ENCODE peak calls at places on chromosomes 4 and X, in four cellular contexts. G is fibroblast of the aortic adventitia, U is endodermal cell, M is choroid plexus epithelial cell. H is an unnamed sample.

GRCh38 chr4:26765515-26765914 is 95.1 kb upstream of the STIM2 start:
- DNase-seq in M (no peak), U (no peak), G (no peak), H (no peak)

GRCh38 chr4:28259951-28260350 is 1399.3 kb downstream of the STIM2 start:
- DNase-seq in U (no peak), M (no peak), G (no peak), H (no peak)

GRCh38 chrX:76428243-76429130 is 977 bp downstream of the MAGEE1 start:
- DNase-seq in M (no peak), U (peak), G (no peak), H (no peak)

GRCh38 chr4:167622481-167623240 is 388.4 kb upstream of the SPOCK3 start:
- DNase-seq in G (peak), U (peak), M (peak), H (peak)

GRCh38 chr4:13821522-13821921 is 194.0 kb upstream of the BOD1L1 start:
- DNase-seq in M (peak), U (peak), G (no peak), H (peak)

GRCh38 chr4:169416461-169416860 is 145.7 kb upstream of the SH3RF1 start:
- DNase-seq in U (no peak), G (no peak), M (no peak), H (no peak)

GRCh38 chrX:25206761-25207160 is 191.0 kb upstream of the ARX start:
- DNase-seq in M (no peak), U (no peak), G (peak), H (no peak)

GRCh38 chrX:44042731-44043130 is 69.5 kb upstream of the NDP start:
- DNase-seq in U (no peak), M (peak), G (peak), H (no peak)

GRCh38 chr4:81452452-81453011 is 19.2 kb downstream of the RASGEF1B start:
- DNase-seq in M (peak), G (no peak), U (no peak), H (no peak)

GRCh38 chrX:20680998-20681397 is 414.3 kb upstream of the RPS6KA3 start:
- DNase-seq in U (no peak), G (peak), M (peak), H (peak)

GRCh38 chrX:53280316-53280702 is 1.1 kb downstream of the IQSEC2 start:
- DNase-seq in U (peak), M (no peak), G (no peak), H (no peak)

GRCh38 chr4:151665442-151666127 is 95.2 kb downstream of the GATB start:
- DNase-seq in U (peak), G (no peak), M (no peak), H (no peak)

GRCh38 chr4:111323496-111323895 is 700.6 kb upstream of the PITX2 start:
- DNase-seq in G (peak), M (peak), U (no peak), H (peak)

GRCh38 chr4:141388483-141388882 is 167.8 kb downstream of the ZNF330 start:
- DNase-seq in M (peak), G (peak), U (no peak), H (peak)

GRCh38 chr4:88138561-88138960 is 19.9 kb downstream of the ABCG2 start:
- DNase-seq in M (peak), U (no peak), G (peak), H (peak)

GRCh38 chr4:127708985-127709384 is 21.2 kb upstream of the SLC25A31 start:
- DNase-seq in U (no peak), M (peak), G (peak), H (peak)

GRCh38 chr4:106039796-106040195 is 144.5 kb downstream of the NPNT start:
- DNase-seq in M (peak), U (no peak), G (no peak), H (peak)

GRCh38 chrX:6371353-6371752 is 142.7 kb upstream of the NLGN4X start:
- DNase-seq in G (no peak), M (no peak), U (no peak), H (no peak)

GRCh38 chrX:142052238-142052637 is 148.5 kb downstream of the MAGEC1 start:
- DNase-seq in G (no peak), M (no peak), U (no peak), H (no peak)
- TF ChIP-seq CTCF in G (no peak), M (no peak), U (no peak), H (no peak)

DNA sequence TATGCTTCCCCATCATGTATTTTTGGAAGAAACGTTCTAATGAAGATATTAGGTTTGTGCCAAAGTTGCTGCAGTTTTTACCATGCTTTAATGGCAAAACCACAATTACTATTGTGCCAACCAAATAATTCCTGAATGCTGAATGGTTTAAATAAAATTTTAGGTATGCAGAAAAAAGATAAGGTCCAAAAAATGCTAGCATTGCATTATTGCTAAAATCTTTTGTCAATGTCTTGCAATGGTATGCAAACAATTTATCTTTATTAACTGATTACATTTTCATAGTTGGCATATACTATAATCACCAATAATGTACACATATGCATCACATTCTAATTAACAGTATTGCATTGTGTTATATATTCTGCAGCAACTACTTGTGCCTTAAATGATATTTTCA is 1657.4 kb upstream of the IGFBP7 start:
- DNase-seq in M (no peak), U (no peak), G (no peak), H (no peak)
- H3K4me3 ChIP-seq in M (no peak), U (no peak), G (no peak), H (no peak)

GRCh38 chr4:23788027-23788426 is 101.8 kb downstream of the PPARGC1A start:
- DNase-seq in U (no peak), G (no peak), M (no peak), H (no peak)

GRCh38 chr4:23788460-23788859 is 101.4 kb downstream of the PPARGC1A start:
- DNase-seq in M (no peak), U (no peak), G (peak), H (no peak)

GRCh38 chr4:23789765-23790164 is 100.1 kb downstream of the PPARGC1A start:
- DNase-seq in M (peak), G (peak), U (no peak), H (peak)
- TF ChIP-seq CTCF in M (no peak), G (no peak), U (no peak), H (no peak)

GRCh38 chr4:161336621-161337020 is 827.2 kb downstream of the FSTL5 start:
- DNase-seq in G (no peak), U (no peak), M (no peak), H (no peak)

GRCh38 chr4:161336016-161336415 is 827.8 kb downstream of the FSTL5 start:
- DNase-seq in M (no peak), G (no peak), U (no peak), H (peak)

GRCh38 chr4:161329852-161330251 is 833.9 kb downstream of the FSTL5 start:
- DNase-seq in U (no peak), M (no peak), G (no peak), H (no peak)

DNA sequence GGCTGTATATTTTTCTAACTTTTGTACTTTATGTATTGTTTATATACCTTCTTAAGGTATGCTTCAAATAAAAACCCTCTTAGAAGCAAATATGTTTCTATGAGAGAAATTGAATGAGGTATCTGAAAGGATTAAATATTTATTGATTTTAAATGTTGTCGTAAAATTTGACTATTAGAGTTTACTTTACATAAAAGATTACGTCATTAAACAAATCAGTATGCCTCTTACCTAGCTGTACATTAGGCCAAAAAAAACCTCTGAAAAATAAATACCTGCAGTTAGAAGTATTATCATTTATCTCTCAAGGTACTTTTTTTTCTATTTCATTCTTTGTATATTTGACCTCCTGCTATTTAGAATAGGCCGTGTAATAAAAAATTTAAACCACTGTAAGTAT is 831.1 kb downstream of the FSTL5 start:
- DNase-seq in U (no peak), M (no peak), G (no peak), H (no peak)
- H3K4me3 ChIP-seq in U (no peak), M (no peak), G (no peak), H (no peak)

DNA sequence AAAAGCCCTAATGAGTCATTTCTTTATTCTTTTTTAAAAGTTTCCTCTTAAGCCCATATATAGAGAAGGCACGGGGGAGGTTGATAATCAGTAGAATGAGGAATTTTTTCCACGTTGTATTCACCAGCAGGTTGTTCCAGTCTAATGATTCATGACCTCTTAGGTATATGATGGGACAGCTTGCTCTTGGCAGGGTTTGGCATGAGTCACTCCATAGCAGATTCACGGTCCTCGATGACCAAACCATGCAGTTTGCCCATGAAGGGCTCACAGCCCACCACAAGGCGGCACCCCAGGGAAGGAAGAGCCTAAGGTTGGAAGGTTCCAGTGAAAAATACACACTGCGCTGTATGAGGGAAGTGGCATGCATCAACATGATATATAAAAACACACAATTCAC is 623.8 kb upstream of the DIPK2B start:
- DNase-seq in U (peak), M (peak), G (peak), H (peak)
- TF ChIP-seq CTCF in U (peak), M (peak), G (peak), H (peak)

GRCh38 chr4:121712001-121712655 is 15.3 kb upstream of the ANXA5 start:
- DNase-seq in M (no peak), G (no peak), U (no peak), H (no peak)
- H3K4me3 ChIP-seq in M (peak), G (peak), U (peak), H (peak)

DNA sequence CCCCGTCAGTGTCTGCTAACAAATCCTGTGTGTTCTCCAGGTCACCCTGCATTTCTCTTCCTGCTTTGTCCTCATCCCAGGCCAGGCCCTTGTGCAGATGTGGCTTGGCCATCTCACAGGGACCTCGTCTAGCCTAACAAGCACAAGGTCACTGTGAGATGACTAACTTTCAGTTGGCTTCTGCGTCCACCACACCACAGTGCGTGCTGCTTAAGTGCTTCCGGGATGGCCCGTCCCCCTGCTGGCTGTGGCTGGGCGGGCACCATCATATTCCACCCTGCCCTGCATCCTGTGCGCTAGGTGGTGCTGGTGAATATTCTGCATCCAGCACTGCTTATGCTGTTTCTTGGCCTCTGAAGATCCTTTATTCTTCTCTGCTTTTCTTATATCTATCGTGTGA is 33.8 kb downstream of the RBBP7 start:
- DNase-seq in M (no peak), U (peak), G (no peak), H (peak)
- TF ChIP-seq CTCF in M (peak), U (peak), G (peak), H (peak)

DNA sequence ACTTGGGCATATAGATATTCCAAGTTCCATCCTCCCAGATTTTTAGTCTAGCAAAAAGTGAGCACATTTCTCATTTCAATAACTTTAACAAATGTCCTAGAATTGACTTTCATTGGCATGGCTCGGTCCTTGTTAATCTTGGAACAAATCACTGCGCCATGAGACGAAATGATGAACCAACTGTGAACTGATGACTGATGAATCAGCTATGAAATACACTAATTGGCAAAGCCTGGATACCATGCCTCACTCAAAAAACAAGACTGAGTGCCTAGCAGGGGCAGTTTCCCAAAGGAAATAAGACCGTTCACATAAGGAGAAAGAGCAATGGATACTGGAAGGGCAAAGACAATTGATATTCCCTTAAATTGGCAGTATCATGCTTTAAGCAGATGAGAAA is 248.6 kb upstream of the VEGFC start:
- DNase-seq in M (no peak), U (no peak), G (peak), H (peak)
- H3K4me3 ChIP-seq in M (no peak), U (no peak), G (no peak), H (no peak)

GRCh38 chrX:45191820-45192409 is 8.8 kb downstream of the DIPK2B start:
- DNase-seq in G (no peak), U (no peak), M (no peak), H (no peak)

GRCh38 chrX:45186643-45187026 is 14.0 kb downstream of the DIPK2B start:
- DNase-seq in M (no peak), G (no peak), U (no peak), H (no peak)

GRCh38 chrX:45187731-45188130 is 12.9 kb downstream of the DIPK2B start:
- DNase-seq in M (peak), G (no peak), U (no peak), H (no peak)

GRCh38 chrX:45196701-45197100 is 4.0 kb downstream of the DIPK2B start:
- DNase-seq in U (no peak), M (peak), G (no peak), H (peak)

GRCh38 chrX:45191383-45191782 is 9.3 kb downstream of the DIPK2B start:
- DNase-seq in G (no peak), U (no peak), M (no peak), H (no peak)
- TF ChIP-seq CTCF in G (no peak), U (no peak), M (no peak), H (no peak)

DNA sequence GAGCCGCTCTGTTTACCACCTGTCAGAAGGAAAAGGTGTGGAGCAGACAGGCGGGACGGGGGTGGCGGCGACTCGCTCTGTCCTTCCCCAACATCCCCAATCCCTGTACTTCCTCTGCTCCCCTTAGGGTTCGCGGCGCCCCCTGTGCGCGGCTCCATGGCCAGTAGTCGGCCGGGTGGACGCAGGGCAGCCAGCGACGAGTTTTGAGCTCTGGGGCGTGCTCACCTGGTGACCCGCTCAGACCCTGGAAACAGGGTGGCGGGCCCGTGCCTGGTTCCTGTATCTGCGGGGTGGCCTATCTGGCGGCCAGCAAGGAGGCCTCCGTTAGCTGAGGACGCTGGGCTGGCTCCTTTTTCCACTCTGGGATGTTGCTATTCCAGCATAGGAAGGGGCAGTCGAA is 5.4 kb upstream of the MAGIX start:
- DNase-seq in M (no peak), U (peak), G (no peak), H (no peak)
- H3K4me3 ChIP-seq in M (no peak), U (no peak), G (no peak), H (no peak)